ENCODE peak calls at places on chromosomes 2 and 18, in four cellular contexts. F is IMR-90, J is GM12878, E is K562. U is an unnamed sample.

GRCh38 chr2:137937778-137938177 is 26.5 kb upstream of the HNMT start:
- DNase-seq in F (no peak), J (no peak), E (no peak), U (no peak)

GRCh38 chr2:13652531-13653313 is 936.0 kb downstream of the TRIB2 start:
- DNase-seq in F (peak; percentile 73), J (no peak), E (no peak), U (no peak)

GRCh38 chr2:84901593-84902120 is 3.8 kb upstream of the TMSB10 start:
- DNase-seq in F (peak; percentile 77), J (no peak), E (no peak), U (no peak)

GRCh38 chr2:60230037-60230436 is 323.4 kb downstream of the BCL11A start:
- DNase-seq in F (no peak), E (no peak), J (no peak), U (no peak)

GRCh38 chr18:68714356-68714706 is 577 bp downstream of the TMX3 start:
- DNase-seq in E (peak; percentile 20), F (no peak), J (no peak), U (no peak)

GRCh38 chr18:76948345-76948744 is 126.0 kb downstream of the ZNF236 start:
- DNase-seq in J (no peak), F (no peak), E (no peak), U (no peak)

GRCh38 chr2:68646303-68646702 is 2.9 kb downstream of the PROKR1 start:
- DNase-seq in E (peak; percentile 51), J (no peak), F (no peak), U (no peak)

GRCh38 chr2:212644195-212644837 is 105.7 kb upstream of the ERBB4 start:
- DNase-seq in E (no peak), J (no peak), F (no peak), U (peak; percentile 45)

GRCh38 chr18:58135170-58135569 is 91.1 kb downstream of the NEDD4L start:
- DNase-seq in F (peak; percentile 95), J (peak; percentile 52), E (no peak), U (no peak)

GRCh38 chr2:981759-982158 is 31.1 kb downstream of the SNTG2 start:
- DNase-seq in E (no peak), J (no peak), F (no peak), U (no peak)

GRCh38 chr2:209610631-209611030 is 161.0 kb upstream of the UNC80 start:
- DNase-seq in F (no peak), J (no peak), E (no peak), U (no peak)

GRCh38 chr2:206968139-206969086 is 29.1 kb downstream of the CPO start:
- DNase-seq in F (no peak), E (no peak), J (no peak), U (no peak)

GRCh38 chr2:226661789-226662545 is 137.7 kb downstream of the IRS1 start:
- DNase-seq in E (peak; percentile 60), J (no peak), F (peak; percentile 93), U (no peak)

GRCh38 chr2:157476915-157477709 is 33.2 kb upstream of the CYTIP start:
- DNase-seq in F (peak; percentile 8), E (no peak), J (no peak), U (no peak)

GRCh38 chr18:47120428-47120827 is 29.9 kb downstream of the HDHD2 start:
- DNase-seq in F (no peak), J (peak; percentile 47), E (no peak), U (no peak)

GRCh38 chr18:70335892-70336726 is 47.3 kb downstream of the SOCS6 start:
- DNase-seq in J (no peak), F (no peak), E (no peak), U (no peak)

GRCh38 chr2:105935048-105935447 is 190.3 kb downstream of the NCK2 start:
- DNase-seq in J (no peak), E (no peak), F (no peak), U (no peak)

GRCh38 chr2:206023183-206023582 is 62.8 kb downstream of the INO80D start:
- DNase-seq in E (no peak), J (no peak), F (no peak), U (no peak)

GRCh38 chr2:42980764-42981416 is 188.5 kb upstream of the HAAO start:
- DNase-seq in E (no peak), F (no peak), J (no peak), U (no peak)

GRCh38 chr2:241762933-241763369 is 13.7 kb upstream of the GAL3ST2 start:
- DNase-seq in J (peak; percentile 21), E (peak; percentile 44), F (no peak), U (no peak)

GRCh38 chr2:13601506-13601905 is 884.8 kb downstream of the TRIB2 start:
- DNase-seq in E (no peak), J (no peak), F (no peak), U (no peak)

GRCh38 chr18:31197676-31198075 is 35.0 kb upstream of the DSC1 start:
- DNase-seq in J (no peak), F (no peak), E (peak; percentile 44), U (no peak)

GRCh38 chr18:56952026-56952425 is 194.9 kb upstream of the BOD1L2 start:
- DNase-seq in J (no peak), E (peak; percentile 3), F (no peak), U (no peak)

GRCh38 chr2:163505281-163505680 is 230.5 kb downstream of the FIGN start:
- DNase-seq in E (no peak), J (no peak), F (no peak), U (no peak)

GRCh38 chr2:133566967-133567645 is 1.2 kb downstream of the NCKAP5 start:
- DNase-seq in J (no peak), E (no peak), F (peak; percentile 88), U (no peak)

GRCh38 chr18:48975817-48976649 is 25.3 kb upstream of the SMAD7 start:
- DNase-seq in F (peak; percentile 57), E (peak; percentile 56), J (no peak), U (peak; percentile 74)

GRCh38 chr2:85539361-85540130 is 578 bp downstream of the MAT2A start:
- DNase-seq in E (peak; percentile 90), J (peak; percentile 36), F (peak; percentile 61), U (no peak)

GRCh38 chr2:60880633-60880987 is 764 bp upstream of the REL start:
- DNase-seq in J (no peak), F (no peak), E (no peak), U (no peak)

GRCh38 chr18:70322928-70323327 is 34.1 kb downstream of the SOCS6 start:
- DNase-seq in F (peak; percentile 65), J (no peak), E (no peak), U (no peak)

GRCh38 chr2:40450066-40450841 is 1.6 kb downstream of the SLC8A1 start:
- DNase-seq in J (no peak), F (peak; percentile 60), E (no peak), U (no peak)

GRCh38 chr2:127702395-127703009 is 1.2 kb downstream of the SFT2D3 start:
- DNase-seq in J (no peak), F (no peak), E (peak; percentile 10), U (no peak)

GRCh38 chr2:127701193-127701650 is at the start of gene SFT2D3:
- DNase-seq in F (peak; percentile 89), E (peak; percentile 96), J (peak; percentile 75), U (peak; percentile 91)

GRCh38 chr2:127701651-127702394 is 526 bp downstream of the SFT2D3 start:
- DNase-seq in J (peak; percentile 36), E (peak; percentile 77), F (peak; percentile 66), U (peak; percentile 81)

GRCh38 chr2:127698553-127699355 is 2.5 kb upstream of the SFT2D3 start:
- DNase-seq in E (no peak), J (no peak), F (no peak), U (no peak)

GRCh38 chr2:127700527-127701192 is 637 bp upstream of the SFT2D3 start:
- DNase-seq in J (peak; percentile 93), F (no peak), E (peak; percentile 97), U (peak; percentile 76)
- TF ChIP-seq CHD1 in J (no peak), F (no peak), E (no peak), U (no peak)

DNA sequence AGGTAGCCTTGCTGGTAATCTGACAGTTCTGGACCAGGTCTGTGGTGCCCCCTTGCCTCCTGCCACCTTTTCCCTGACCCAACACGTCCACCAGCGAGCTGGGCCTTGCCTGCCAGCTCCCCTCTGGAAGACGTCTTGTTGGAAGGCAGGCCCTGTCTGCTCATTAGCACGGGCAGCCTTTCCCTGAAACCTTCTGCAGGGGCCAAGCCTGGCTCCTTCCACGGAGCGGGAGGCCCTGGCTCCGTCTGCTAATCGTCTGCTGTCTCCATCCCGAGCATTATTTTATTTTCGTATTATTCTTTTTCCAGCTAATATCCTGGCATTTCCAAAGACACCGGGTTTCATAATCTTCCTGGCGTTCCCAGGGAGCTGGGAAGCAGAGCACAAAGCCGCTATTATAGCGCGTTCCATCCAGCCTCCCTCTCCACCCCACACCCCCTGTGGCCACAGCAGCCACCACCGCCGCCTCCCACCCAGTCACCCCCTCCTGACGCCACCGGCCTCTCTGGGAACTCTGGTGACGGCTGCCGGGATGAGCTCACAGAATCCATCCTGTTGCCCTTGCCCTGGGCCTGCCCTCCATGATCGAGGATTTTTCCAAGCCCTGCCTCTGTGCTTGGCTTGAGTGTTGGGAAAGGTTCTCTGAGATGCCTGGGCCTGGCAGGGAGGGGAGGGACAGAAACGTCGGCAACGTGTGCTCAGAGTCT is 125.5 kb downstream of the DYSF start:
- DNase-seq in E (no peak), J (no peak), F (peak; percentile 7), U (no peak)
- TF ChIP-seq CHD1 in E (no peak), J (no peak), F (no peak), U (no peak)

GRCh38 chr2:37671013-37671815 is at the start of gene CDC42EP3:
- DNase-seq in F (no peak), J (no peak), E (peak; percentile 62), U (peak; percentile 76)
- TF ChIP-seq CHD1 in F (no peak), J (peak; percentile 44), E (no peak), U (no peak)

GRCh38 chr2:238157506-238158017 is 1.2 kb upstream of the ERFE start:
- DNase-seq in J (no peak), E (no peak), F (no peak), U (no peak)

GRCh38 chr2:238159676-238160205 is 971 bp downstream of the ERFE start:
- DNase-seq in J (no peak), E (no peak), F (no peak), U (no peak)

GRCh38 chr2:238160206-238161129 is 1.7 kb downstream of the ERFE start:
- DNase-seq in E (peak; percentile 51), J (no peak), F (peak; percentile 59), U (peak; percentile 15)

GRCh38 chr2:238158018-238158806 is 558 bp upstream of the ERFE start:
- DNase-seq in F (no peak), E (no peak), J (no peak), U (peak; percentile 79)

DNA sequence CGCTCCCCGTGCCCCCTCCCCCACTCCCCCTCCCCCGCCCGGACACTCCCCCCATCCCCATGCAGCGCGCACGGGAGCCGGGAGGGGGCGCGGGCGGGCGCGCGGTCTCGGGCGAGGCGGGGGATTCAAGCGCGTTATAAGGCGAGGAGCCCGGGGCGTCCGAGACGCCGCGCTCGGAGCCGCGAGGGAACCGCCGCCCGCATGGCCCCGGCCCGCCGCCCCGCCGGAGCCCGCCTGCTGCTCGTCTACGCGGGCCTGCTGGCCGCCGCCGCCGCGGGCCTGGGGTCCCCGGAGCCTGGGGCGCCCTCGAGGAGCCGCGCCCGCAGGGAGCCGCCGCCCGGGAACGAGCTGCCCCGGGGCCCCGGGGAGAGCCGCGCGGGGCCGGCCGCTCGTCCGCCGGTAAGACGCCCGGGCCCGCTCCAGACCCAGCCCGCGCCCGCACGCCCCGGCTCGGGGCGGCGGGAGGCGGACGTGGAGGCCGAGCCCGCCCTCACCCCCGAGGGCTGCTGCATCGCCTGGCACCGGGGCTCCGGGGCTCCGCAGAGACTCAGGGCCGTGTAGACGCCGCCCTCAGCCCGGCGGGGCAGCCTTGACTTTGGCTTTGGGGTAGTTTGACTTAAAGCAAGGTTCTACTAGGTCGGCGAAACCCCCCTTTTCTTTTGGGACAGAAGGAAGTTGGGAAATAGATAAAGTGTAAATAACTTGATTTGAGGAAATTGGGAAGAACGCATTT is at the start of gene ERFE:
- DNase-seq in J (no peak), F (peak; percentile 33), E (peak; percentile 74), U (no peak)
- TF ChIP-seq CHD1 in J (no peak), F (no peak), E (no peak), U (no peak)

GRCh38 chr18:42231796-42232195 is 276.8 kb downstream of the PIK3C3 start:
- DNase-seq in E (no peak), J (no peak), F (no peak), U (no peak)
- TF ChIP-seq CHD1 in E (no peak), J (no peak), F (no peak), U (no peak)

U was measured in H1.